ENCODE peak calls at places on chromosomes 1 and 21, in ten cellular contexts. I, H, A, W, E, N, O, Y, P and B are unnamed samples.

GRCh38 chr1:201916649-201917249 is 28.1 kb downstream of the SHISA4 start:
- DNase-seq in E (peak), N (peak), A (peak), Y (no peak), H (peak), O (peak), I (no peak), P (no peak), W (peak), B (no peak)

GRCh38 chr1:111227434-111227833 is at the start of gene CHI3L2:
- DNase-seq in N (no peak), I (no peak), A (peak), O (peak), W (peak), H (no peak), P (no peak), Y (no peak), E (no peak), B (no peak)

GRCh38 chr1:161209790-161210409 is 5.2 kb upstream of the FCER1G start:
- DNase-seq in O (peak), Y (peak), E (no peak), A (peak), P (peak), N (peak), H (peak), I (peak), W (peak), B (peak)

GRCh38 chr1:4593106-4593505 is 61.3 kb upstream of the AJAP1 start:
- DNase-seq in Y (no peak), I (no peak), N (no peak), A (no peak), E (peak), P (no peak), O (no peak), H (no peak), W (no peak), B (no peak)

GRCh38 chr1:210741564-210741963 is 392.4 kb downstream of the KCNH1 start:
- DNase-seq in P (no peak), E (no peak), I (no peak), O (no peak), N (no peak), W (no peak), H (no peak), Y (no peak), A (no peak), B (no peak)

GRCh38 chr1:41053324-41053723 is 31.8 kb upstream of the SLFNL1 start:
- DNase-seq in Y (no peak), H (no peak), I (no peak), P (no peak), A (no peak), N (no peak), O (no peak), E (no peak), W (no peak), B (no peak)

GRCh38 chr1:21510885-21511578 is 1.8 kb downstream of the ALPL start:
- DNase-seq in I (no peak), Y (no peak), E (no peak), W (no peak), O (no peak), N (no peak), P (no peak), H (no peak), A (peak), B (no peak)

GRCh38 chr1:222749927-222750326 is 12.9 kb downstream of the FAM177B start:
- DNase-seq in H (no peak), I (no peak), E (no peak), W (no peak), Y (no peak), P (no peak), N (no peak), O (no peak), A (no peak), B (no peak)

GRCh38 chr21:36080386-36080785 is 10.6 kb downstream of the CBR1 start:
- DNase-seq in Y (no peak), I (no peak), W (no peak), O (no peak), H (no peak), N (no peak), P (no peak), E (no peak), A (no peak), B (no peak)

GRCh38 chr1:159015440-159015909 is 5.8 kb downstream of the IFI16 start:
- DNase-seq in W (peak), O (peak), E (no peak), I (peak), H (no peak), N (peak), Y (peak), P (peak), A (peak), B (no peak)

GRCh38 chr1:206468571-206468970 is 1.7 kb upstream of the IKBKE start:
- DNase-seq in W (no peak), H (no peak), E (no peak), O (no peak), Y (no peak), A (no peak), I (no peak), N (no peak), P (no peak), B (no peak)
- TF ChIP-seq CTCF in W (no peak), H (no peak), E (no peak), O (no peak), Y (no peak), A (no peak), I (no peak), N (no peak), P (no peak), B (no peak)

GRCh38 chr1:61271412-61271789 is 189.0 kb downstream of the NFIA start:
- DNase-seq in A (no peak), I (no peak), W (no peak), O (no peak), H (no peak), N (no peak), Y (no peak), E (no peak), P (no peak), B (no peak)

GRCh38 chr1:61268546-61269243 is 186.3 kb downstream of the NFIA start:
- DNase-seq in P (no peak), A (no peak), H (no peak), E (no peak), O (no peak), W (no peak), Y (no peak), I (no peak), N (no peak), B (no peak)

GRCh38 chr1:61269648-61270047 is 187.3 kb downstream of the NFIA start:
- DNase-seq in P (no peak), H (no peak), I (no peak), Y (no peak), A (no peak), O (no peak), W (no peak), E (no peak), N (no peak), B (no peak)

GRCh38 chr1:61270107-61270506 is 187.7 kb downstream of the NFIA start:
- DNase-seq in Y (no peak), E (no peak), I (no peak), W (no peak), P (no peak), H (no peak), A (no peak), O (no peak), N (no peak), B (no peak)

DNA sequence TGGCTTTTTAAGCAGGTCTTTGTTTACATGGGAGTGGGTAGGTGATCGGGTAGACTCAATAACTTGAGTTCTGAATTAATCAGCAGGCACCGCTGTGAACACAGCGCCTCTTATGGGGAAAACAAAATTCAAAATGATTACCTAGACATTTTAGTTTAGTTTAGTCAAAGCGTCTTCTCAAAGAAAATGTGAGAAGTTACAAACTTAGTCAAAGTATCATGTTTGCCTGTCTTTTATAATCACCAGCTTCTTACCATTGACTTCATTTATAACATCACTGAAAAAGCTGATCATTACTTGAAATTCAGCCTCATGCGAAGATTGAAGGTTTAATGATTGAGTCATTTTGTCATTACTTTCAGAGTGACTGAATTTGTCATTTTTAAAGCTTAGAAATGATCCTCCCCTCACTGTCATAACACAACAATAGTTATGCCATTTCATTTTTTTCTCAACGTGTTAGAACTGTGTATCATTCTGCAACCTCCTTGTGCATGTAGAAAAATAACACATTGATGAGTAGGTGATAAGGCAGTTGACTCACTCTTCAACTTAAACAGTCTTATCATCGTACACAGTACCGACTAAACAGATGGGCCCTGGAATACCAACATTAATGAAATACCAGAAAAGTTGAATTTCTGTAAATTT is 188.5 kb downstream of the NFIA start:
- DNase-seq in A (peak), I (no peak), N (no peak), O (peak), P (no peak), H (no peak), W (no peak), E (no peak), Y (no peak), B (no peak)
- TF ChIP-seq CTCF in A (no peak), I (no peak), N (no peak), O (no peak), P (no peak), H (no peak), W (no peak), E (no peak), Y (no peak), B (no peak)

GRCh38 chr1:12411747-12412146 is 181.9 kb downstream of the VPS13D start:
- DNase-seq in H (no peak), I (no peak), A (no peak), W (no peak), N (no peak), E (no peak), Y (no peak), P (no peak), O (no peak), B (no peak)
- TF ChIP-seq CTCF in H (no peak), I (no peak), A (no peak), W (no peak), N (no peak), E (no peak), Y (no peak), P (no peak), O (no peak), B (no peak)

GRCh38 chr1:38502772-38503171 is 356.8 kb downstream of the RRAGC start:
- DNase-seq in I (no peak), N (no peak), O (no peak), W (no peak), E (no peak), Y (peak), P (no peak), H (no peak), A (peak), B (no peak)
- TF ChIP-seq CTCF in I (peak), N (peak), O (peak), W (no peak), E (no peak), Y (peak), P (peak), H (no peak), A (no peak), B (peak)

DNA sequence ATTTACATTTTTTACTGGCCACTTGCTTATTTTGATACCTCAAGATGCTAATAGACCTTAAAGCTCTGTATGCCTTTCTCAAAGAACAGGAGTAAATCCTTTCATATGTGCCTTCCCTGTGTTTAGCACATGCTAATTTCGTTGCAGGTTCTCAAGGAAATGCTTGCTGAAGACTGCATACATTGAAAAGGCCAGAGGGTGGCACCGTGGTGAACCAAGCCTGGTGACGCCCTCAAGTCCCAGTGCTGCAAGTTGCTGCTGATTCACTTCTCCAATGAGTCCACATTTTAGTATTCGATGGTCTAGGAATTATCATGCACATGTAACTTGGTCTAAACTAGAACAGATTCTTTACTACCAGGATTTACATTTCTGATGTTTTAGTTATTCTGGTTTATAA is 94.1 kb downstream of the CLDN17 start:
- DNase-seq in O (no peak), W (peak), P (no peak), Y (no peak), E (no peak), N (no peak), I (no peak), H (no peak), A (peak), B (no peak)
- TF ChIP-seq CTCF in O (no peak), W (peak), P (no peak), Y (no peak), E (no peak), N (peak), I (no peak), H (no peak), A (no peak), B (peak)

DNA sequence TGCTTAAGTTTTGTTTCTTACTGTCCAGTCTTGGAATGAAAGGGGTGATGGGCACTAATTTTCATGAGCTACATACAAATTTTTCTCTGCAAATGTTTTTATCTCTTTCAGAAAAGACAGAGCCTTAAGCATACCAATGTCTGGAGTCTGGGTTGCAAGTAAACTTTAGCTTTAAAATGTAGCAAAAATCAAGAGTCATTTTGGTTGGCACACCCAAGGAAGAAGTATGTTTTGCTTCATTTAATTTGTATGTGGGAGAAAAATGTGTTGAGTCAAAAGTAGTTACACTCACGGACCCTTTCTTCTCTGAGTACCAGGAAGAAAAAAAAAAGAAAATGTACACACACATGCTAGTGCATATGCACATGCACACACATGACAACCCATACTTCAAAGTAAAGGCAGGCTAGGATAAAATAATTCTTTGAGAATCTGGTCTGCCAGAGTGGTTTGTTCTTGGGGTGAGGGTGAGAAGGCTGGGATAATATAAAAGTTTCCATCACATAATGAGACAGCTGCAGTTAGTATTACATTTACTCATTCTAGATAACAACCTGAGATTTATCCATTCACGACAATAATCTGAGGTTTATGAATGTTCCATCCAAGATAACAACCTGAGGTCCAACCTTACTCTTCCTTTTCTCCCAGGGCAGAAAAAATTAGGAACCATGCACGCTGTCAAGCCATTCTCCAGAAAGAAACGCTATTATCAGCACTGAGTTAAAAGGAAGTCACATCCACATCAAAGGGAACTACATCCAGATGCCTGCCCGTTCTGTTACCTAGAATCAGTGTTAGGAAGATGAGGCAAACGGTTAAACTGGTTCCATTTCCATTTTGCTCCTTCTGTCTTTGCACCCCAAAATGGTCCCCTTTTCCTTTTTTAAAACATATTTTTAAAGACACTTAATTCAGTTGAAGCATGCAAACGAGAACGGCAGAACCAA is 9.3 kb downstream of the DPYD start:
- DNase-seq in W (no peak), Y (no peak), N (no peak), O (no peak), P (no peak), I (no peak), H (no peak), A (no peak), E (no peak), B (no peak)
- TF ChIP-seq CTCF in W (no peak), Y (no peak), N (no peak), O (no peak), P (no peak), I (no peak), H (no peak), A (no peak), E (no peak), B (no peak)

DNA sequence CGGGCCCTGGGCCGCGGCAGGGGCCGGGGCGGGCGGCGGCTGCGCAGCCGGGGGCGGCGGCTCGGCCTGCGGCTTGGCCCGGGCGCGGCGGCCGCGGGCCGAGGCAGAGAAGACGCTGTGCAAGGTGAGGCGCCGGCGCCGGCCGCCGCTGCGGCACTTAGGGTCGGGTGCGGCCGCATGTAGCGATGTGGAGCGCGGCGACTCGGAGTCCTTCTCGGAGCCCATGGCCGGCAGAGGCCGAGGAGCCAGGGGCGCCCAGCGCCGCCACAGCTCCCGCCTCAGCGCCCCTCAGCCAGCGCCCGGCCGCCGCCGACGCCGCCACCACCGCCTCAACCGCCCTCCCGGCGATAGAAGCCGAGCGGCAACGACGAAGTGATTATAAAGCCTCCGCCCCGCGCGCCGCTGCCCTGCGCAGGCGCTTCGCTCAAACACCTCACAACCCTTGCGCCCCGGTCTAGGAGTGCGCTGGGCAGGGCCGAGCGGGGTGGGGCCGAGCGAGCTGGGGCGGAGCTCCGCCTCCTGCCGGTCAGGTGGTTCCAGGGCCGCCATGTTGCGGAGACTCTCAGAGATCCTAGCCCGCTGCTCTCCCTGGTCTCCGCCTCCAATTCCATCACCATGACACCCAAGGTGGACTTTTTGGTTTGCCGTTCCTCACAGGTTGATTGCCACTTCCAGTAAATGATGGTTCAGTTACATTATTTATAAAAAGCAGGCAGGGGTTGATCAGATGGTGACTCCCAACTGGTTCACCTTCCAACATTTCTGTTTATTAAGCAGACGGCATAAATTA is at the start of gene RNF19B:
- DNase-seq in Y (peak), N (peak), P (peak), H (peak), E (peak), A (peak), O (peak), I (peak), W (peak), B (peak)
- TF ChIP-seq CTCF in Y (no peak), N (peak), P (no peak), H (no peak), E (no peak), A (no peak), O (no peak), I (no peak), W (no peak), B (no peak)

DNA sequence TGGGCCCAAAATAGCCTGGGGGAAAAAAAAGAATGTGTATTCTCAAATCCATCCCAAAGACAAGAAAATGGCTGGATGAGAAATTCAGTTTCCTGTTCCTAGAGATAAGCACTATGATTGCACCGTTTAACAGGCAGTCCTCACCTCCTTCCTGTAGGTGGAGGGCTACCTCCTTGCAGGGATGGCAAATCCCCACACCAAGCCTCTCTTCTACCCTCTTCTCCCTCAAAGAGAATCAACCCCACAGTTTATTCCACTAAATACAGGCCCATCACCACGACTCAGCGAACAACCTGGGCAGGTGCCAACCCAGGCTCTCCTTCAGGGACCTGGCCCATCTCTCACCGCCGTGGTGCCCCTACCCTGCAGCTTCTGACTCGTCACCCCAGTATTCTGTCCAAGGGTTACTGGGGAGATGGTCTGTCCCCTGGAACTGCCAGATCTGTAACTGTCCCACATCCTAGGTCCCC is 3.4 kb upstream of the CHD5 start:
- DNase-seq in W (no peak), A (no peak), I (no peak), O (peak), E (no peak), P (peak), H (no peak), N (no peak), Y (no peak), B (no peak)
- TF ChIP-seq CTCF in W (no peak), A (peak), I (no peak), O (no peak), E (no peak), P (peak), H (no peak), N (no peak), Y (no peak), B (no peak)

GRCh38 chr1:17911789-17912188 is 156.7 kb downstream of the ACTL8 start:
- DNase-seq in H (no peak), I (no peak), P (no peak), E (no peak), N (no peak), O (no peak), Y (no peak), W (no peak), A (no peak), B (no peak)

GRCh38 chr1:17913326-17914115 is 158.4 kb downstream of the ACTL8 start:
- DNase-seq in P (no peak), W (no peak), N (no peak), E (no peak), O (no peak), I (no peak), Y (no peak), H (no peak), A (no peak), B (no peak)

GRCh38 chr1:17908945-17909344 is 153.8 kb downstream of the ACTL8 start:
- DNase-seq in W (no peak), A (no peak), Y (no peak), P (no peak), I (no peak), H (no peak), N (no peak), E (no peak), O (no peak), B (no peak)

GRCh38 chr1:17912491-17912890 is 157.4 kb downstream of the ACTL8 start:
- DNase-seq in I (no peak), E (no peak), W (no peak), H (no peak), P (no peak), O (no peak), A (no peak), N (no peak), Y (no peak), B (no peak)

DNA sequence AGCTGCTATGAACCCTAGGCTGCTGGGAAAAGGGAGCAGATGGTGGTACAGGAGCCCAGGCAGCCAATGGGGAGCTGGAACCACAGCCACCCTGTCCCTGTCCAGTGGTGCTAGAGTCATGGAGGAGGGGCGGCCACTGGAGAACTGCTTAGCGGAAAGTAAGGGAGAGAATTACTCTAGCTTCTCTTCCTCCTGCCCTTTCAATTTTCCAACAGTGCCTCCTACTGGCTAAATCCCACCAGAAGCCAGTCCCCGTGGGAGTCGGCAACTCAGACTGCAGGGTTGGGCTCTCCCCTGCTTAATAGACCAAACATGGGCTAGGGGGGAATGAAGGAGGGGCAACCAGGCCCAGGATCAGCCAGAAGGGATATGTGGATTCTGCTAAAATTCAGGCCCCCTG is 154.5 kb downstream of the ACTL8 start:
- DNase-seq in N (no peak), O (peak), E (no peak), Y (no peak), P (no peak), H (no peak), W (peak), A (peak), I (no peak), B (no peak)
- TF ChIP-seq CTCF in N (peak), O (peak), E (no peak), Y (peak), P (no peak), H (no peak), W (peak), A (peak), I (peak), B (no peak)